ENCODE peak calls at places on chromosome 3, in six cellular contexts. R is GM12878, G is IMR-90, D is K562, Y is HepG2, K is H1. H is an unnamed sample.

GRCh38 chr3:73516656-73517055 is 108.1 kb downstream of the PDZRN3 start:
- DNase-seq in R (no peak), G (peak; percentile 88), D (no peak), Y (no peak), K (no peak), H (no peak)

GRCh38 chr3:46935168-46935858 is 41.2 kb downstream of the CCDC12 start:
- DNase-seq in R (no peak), G (peak; percentile 96), D (peak; percentile 88), Y (peak; percentile 92), K (peak; percentile 64), H (peak; percentile 80)

GRCh38 chr3:142224482-142225072 is 808 bp downstream of the GK5 start:
- DNase-seq in R (no peak), G (no peak), D (no peak), Y (no peak), K (no peak), H (no peak)

GRCh38 chr3:44392489-44392888 is 53.9 kb downstream of the TCAIM start:
- DNase-seq in R (no peak), G (no peak), D (no peak), Y (no peak), K (no peak), H (no peak)

GRCh38 chr3:10758304-10759037 is 57.6 kb upstream of the SLC6A11 start:
- DNase-seq in R (peak; percentile 16), G (peak; percentile 66), D (peak; percentile 85), Y (peak; percentile 60), K (no peak), H (peak; percentile 74)

GRCh38 chr3:76645724-76646123 is 394.2 kb upstream of the ROBO2 start:
- DNase-seq in R (no peak), G (no peak), D (no peak), Y (no peak), K (no peak), H (no peak)

GRCh38 chr3:60839242-60839641 is 412.0 kb downstream of the FHIT start:
- DNase-seq in R (no peak), G (no peak), D (no peak), Y (no peak), K (no peak), H (peak; percentile 0)

GRCh38 chr3:58668247-58668646 is 1.7 kb upstream of the FAM3D start:
- DNase-seq in R (no peak), G (no peak), D (no peak), Y (no peak), K (no peak), H (no peak)

GRCh38 chr3:65230251-65231140 is 542.7 kb upstream of the ADAMTS9 start:
- DNase-seq in R (no peak), G (no peak), D (no peak), Y (no peak), K (no peak), H (no peak)

GRCh38 chr3:50336452-50337174 is 4.0 kb downstream of the RASSF1 start:
- DNase-seq in R (no peak), G (peak; percentile 28), D (peak; percentile 66), Y (no peak), K (no peak), H (no peak)

GRCh38 chr3:59575113-59576001 is 525.5 kb upstream of the CFAP20DC start:
- DNase-seq in R (peak; percentile 40), G (peak; percentile 69), D (peak; percentile 64), Y (peak; percentile 53), K (peak; percentile 61), H (peak; percentile 64)

GRCh38 chr3:47000922-47001730 is 21.7 kb downstream of the NBEAL2 start:
- DNase-seq in R (no peak), G (no peak), D (no peak), Y (no peak), K (no peak), H (no peak)

GRCh38 chr3:177921153-177921552 is 615.1 kb upstream of the KCNMB2 start:
- DNase-seq in R (no peak), G (no peak), D (no peak), Y (no peak), K (no peak), H (no peak)

GRCh38 chr3:52502808-52503350 is 7.7 kb downstream of the STAB1 start:
- DNase-seq in R (no peak), G (no peak), D (no peak), Y (no peak), K (no peak), H (no peak)

GRCh38 chr3:156745766-156746165 is 71.4 kb downstream of the TIPARP start:
- DNase-seq in R (no peak), G (no peak), D (no peak), Y (no peak), K (no peak), H (no peak)

GRCh38 chr3:117059054-117059989 is 349.7 kb downstream of the TUSC7 start:
- DNase-seq in R (no peak), G (peak; percentile 46), D (peak; percentile 9), Y (peak; percentile 10), K (no peak), H (peak; percentile 3)

GRCh38 chr3:72446406-72447058 is 401.7 kb downstream of the SHQ1 start:
- DNase-seq in R (no peak), G (peak; percentile 18), D (no peak), Y (no peak), K (no peak), H (no peak)

GRCh38 chr3:58566398-58567250 is 10.6 kb downstream of the FAM107A start:
- DNase-seq in R (no peak), G (no peak), D (no peak), Y (no peak), K (no peak), H (no peak)

GRCh38 chr3:127787966-127788365 is 34.3 kb downstream of the MGLL start:
- DNase-seq in R (no peak), G (no peak), D (no peak), Y (no peak), K (no peak), H (no peak)

GRCh38 chr3:154164387-154164786 is 43.2 kb downstream of the ARHGEF26 start:
- DNase-seq in R (no peak), G (no peak), D (no peak), Y (peak; percentile 89), K (no peak), H (no peak)

GRCh38 chr3:124033360-124034015 is 41.6 kb upstream of the ROPN1 start:
- DNase-seq in R (no peak), G (no peak), D (peak; percentile 20), Y (no peak), K (no peak), H (peak; percentile 18)

GRCh38 chr3:147120029-147120428 is 286.3 kb downstream of the ZIC4 start:
- DNase-seq in R (no peak), G (peak; percentile 45), D (no peak), Y (peak; percentile 16), K (no peak), H (peak; percentile 10)

GRCh38 chr3:9349321-9350117 is 13.3 kb upstream of the THUMPD3 start:
- DNase-seq in R (no peak), G (peak; percentile 92), D (no peak), Y (peak; percentile 16), K (no peak), H (no peak)

GRCh38 chr3:23738946-23739345 is 66.8 kb upstream of the UBE2E1 start:
- DNase-seq in R (no peak), G (peak; percentile 17), D (no peak), Y (no peak), K (no peak), H (peak; percentile 58)

GRCh38 chr3:23741403-23741706 is 64.4 kb upstream of the UBE2E1 start:
- DNase-seq in R (no peak), G (no peak), D (no peak), Y (no peak), K (no peak), H (no peak)

GRCh38 chr3:23743141-23743784 is 62.5 kb upstream of the UBE2E1 start:
- DNase-seq in R (no peak), G (no peak), D (no peak), Y (no peak), K (no peak), H (no peak)

GRCh38 chr3:23739536-23739935 is 66.2 kb upstream of the UBE2E1 start:
- DNase-seq in R (no peak), G (peak; percentile 73), D (no peak), Y (no peak), K (no peak), H (no peak)

GRCh38 chr3:23740517-23741402 is 65.0 kb upstream of the UBE2E1 start:
- DNase-seq in R (no peak), G (no peak), D (no peak), Y (no peak), K (no peak), H (peak; percentile 95)
- TF ChIP-seq CEBPB in R (no peak), G (peak; percentile 1), D (no peak), Y (no peak), K (no peak), H (peak; percentile 52)

GRCh38 chr3:140470211-140470610 is 207.7 kb upstream of the TRIM42 start:
- DNase-seq in R (no peak), G (no peak), D (no peak), Y (no peak), K (peak; percentile 2), H (no peak)

GRCh38 chr3:140467104-140467577 is 210.7 kb upstream of the TRIM42 start:
- DNase-seq in R (no peak), G (no peak), D (no peak), Y (peak; percentile 25), K (no peak), H (peak; percentile 37)

GRCh38 chr3:140467916-140468315 is 209.9 kb upstream of the TRIM42 start:
- DNase-seq in R (no peak), G (no peak), D (no peak), Y (no peak), K (no peak), H (no peak)

GRCh38 chr3:140469491-140469890 is 208.4 kb upstream of the TRIM42 start:
- DNase-seq in R (no peak), G (no peak), D (no peak), Y (no peak), K (no peak), H (no peak)

DNA sequence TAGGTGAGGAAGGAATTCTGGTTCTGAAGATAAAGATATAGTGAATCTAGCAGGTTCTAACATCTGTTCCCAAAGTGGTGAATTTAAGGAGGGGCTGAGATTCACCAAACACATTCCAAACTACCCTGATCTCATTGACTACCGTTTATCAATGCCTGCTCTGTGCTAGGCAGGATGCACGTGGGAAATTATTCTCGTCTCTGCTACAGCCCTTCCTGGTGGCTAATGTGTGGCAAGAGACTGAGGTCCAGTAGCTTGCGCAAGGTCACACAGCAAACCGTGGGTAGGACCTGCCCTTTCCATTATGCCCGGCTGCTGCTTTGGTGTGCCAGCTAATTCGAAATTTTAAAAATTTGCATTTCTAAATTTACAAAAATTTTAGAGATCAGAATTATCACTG is 209.5 kb upstream of the TRIM42 start:
- DNase-seq in R (no peak), G (no peak), D (no peak), Y (peak; percentile 19), K (no peak), H (no peak)
- TF ChIP-seq RFX5 in R (no peak), G (no peak), D (no peak), Y (no peak), K (no peak), H (no peak)

DNA sequence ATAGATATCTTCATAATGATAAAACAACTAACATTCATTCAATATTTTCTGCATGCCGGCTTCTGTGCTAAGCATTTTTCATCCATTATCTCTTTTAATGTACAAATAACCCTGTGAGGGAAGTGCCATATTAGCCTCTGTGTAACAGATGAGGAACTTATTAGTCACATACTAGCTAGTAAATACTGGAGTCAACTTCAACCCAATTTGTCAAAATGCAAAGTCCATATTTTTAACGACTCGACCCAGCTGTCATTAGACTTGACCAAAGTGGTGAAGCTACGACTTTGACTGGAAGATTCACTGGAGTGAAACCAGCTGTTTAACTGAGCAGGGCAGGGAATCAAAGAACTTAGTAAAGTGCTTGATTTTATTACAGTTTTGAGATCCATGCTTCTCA is 41.6 kb downstream of the PARP15 start:
- DNase-seq in R (peak; percentile 36), G (no peak), D (no peak), Y (no peak), K (no peak), H (no peak)
- TF ChIP-seq USF2 in R (no peak), G (no peak), D (no peak), Y (no peak), K (no peak), H (no peak)

GRCh38 chr3:194879991-194880939 is 194.6 kb downstream of the FAM43A start:
- DNase-seq in R (no peak), G (peak; percentile 47), D (no peak), Y (no peak), K (no peak), H (no peak)
- TF ChIP-seq CEBPB in R (no peak), G (no peak), D (no peak), Y (no peak), K (no peak), H (no peak)

H was measured in A549.